ENCODE peak calls at places on chromosome 17, in ten cellular contexts. K is anterior cingulate cortex; O is NCI-H2029 treated with DMSO at 0.1 percent for 48 hours; L is fibroblast of pulmonary artery; W is stimulated activated CD8-positive, alpha-beta memory T cell treated with anti-CD3 and anti-CD28 coated beads, Interleukin-12 subunit alpha, Interleukin-12 subunit beta, amount 100 ng/mL, for 4 hours; C is fibroblast of mammary gland; E is glutamatergic neuron; N is nephron progenitor cell; F is mammary epithelial cell; Y is activated naive CD8-positive, alpha-beta T cell treated with anti-CD3 and anti-CD28 coated beads, Interleukin-2, amount 50 U/mL, for 24 hours. P is an unnamed sample.

GRCh38 chr17:9408381-9408780 is 167.2 kb downstream of the STX8 start:
- DNase-seq in K (no peak), O (no peak), L (no peak), W (no peak), C (peak; percentile 83), E (no peak), N (no peak), F (peak; percentile 65), Y (no peak), P (no peak)

GRCh38 chr17:77382966-77383612 is 242.3 kb downstream of the SEC14L1 start:
- DNase-seq in K (no peak), O (no peak), L (peak; percentile 72), W (no peak), C (peak; percentile 75), E (no peak), N (no peak), F (peak; percentile 54), Y (no peak), P (no peak)

GRCh38 chr17:43823350-43824084 is 9.4 kb downstream of the MPP3 start:
- DNase-seq in K (no peak), O (peak; percentile 36), L (no peak), W (no peak), C (no peak), E (no peak), N (no peak), F (no peak), Y (no peak), P (no peak)

GRCh38 chr17:8332688-8333087 is 7.0 kb upstream of the ODF4 start:
- DNase-seq in K (no peak), O (no peak), L (no peak), W (no peak), C (no peak), E (peak; percentile 43), N (peak; percentile 35), F (no peak), Y (no peak), P (no peak)

GRCh38 chr17:79624658-79625478 is 14.0 kb upstream of the RBFOX3 start:
- DNase-seq in K (no peak), O (no peak), L (no peak), W (no peak), C (no peak), E (no peak), N (no peak), F (no peak), Y (no peak), P (no peak)

GRCh38 chr17:13522749-13523148 is 79.0 kb downstream of the HS3ST3A1 start:
- DNase-seq in K (no peak), O (no peak), L (no peak), W (no peak), C (no peak), E (no peak), N (no peak), F (no peak), Y (no peak), P (no peak)

GRCh38 chr17:49180998-49181635 is 29.3 kb downstream of the GNGT2 start:
- DNase-seq in K (no peak), O (no peak), L (no peak), W (no peak), C (no peak), E (no peak), N (no peak), F (no peak), Y (no peak), P (no peak)

GRCh38 chr17:50353600-50354195 is 7.8 kb downstream of the XYLT2 start:
- DNase-seq in K (no peak), O (no peak), L (no peak), W (no peak), C (no peak), E (no peak), N (no peak), F (no peak), Y (no peak), P (no peak)

GRCh38 chr17:29369831-29370735 is 20.1 kb upstream of the TAOK1 start:
- DNase-seq in K (no peak), O (peak; percentile 55), L (peak; percentile 87), W (peak; percentile 14), C (peak; percentile 84), E (peak; percentile 54), N (peak; percentile 50), F (peak; percentile 75), Y (peak; percentile 22), P (peak; percentile 91)

GRCh38 chr17:48541574-48542113 is 3.3 kb downstream of the HOXB2 start:
- DNase-seq in K (no peak), O (no peak), L (peak; percentile 75), W (peak; percentile 14), C (peak; percentile 77), E (peak; percentile 36), N (peak; percentile 65), F (peak; percentile 70), Y (peak; percentile 42), P (no peak)

GRCh38 chr17:80798595-80799552 is 192.8 kb upstream of the CHMP6 start:
- DNase-seq in K (no peak), O (no peak), L (no peak), W (no peak), C (no peak), E (no peak), N (peak; percentile 37), F (no peak), Y (no peak), P (no peak)

GRCh38 chr17:62818491-62818890 is 10.4 kb upstream of the MARCHF10 start:
- DNase-seq in K (no peak), O (no peak), L (no peak), W (no peak), C (no peak), E (no peak), N (no peak), F (no peak), Y (no peak), P (no peak)

GRCh38 chr17:29927546-29927945 is 2.5 kb downstream of the SSH2 start:
- DNase-seq in K (no peak), O (peak; percentile 30), L (peak; percentile 45), W (no peak), C (no peak), E (no peak), N (no peak), F (no peak), Y (no peak), P (peak; percentile 86)

GRCh38 chr17:77737442-77738265 is 220.8 kb upstream of the TNRC6C start:
- DNase-seq in K (no peak), O (peak; percentile 96), L (no peak), W (no peak), C (no peak), E (no peak), N (no peak), F (no peak), Y (no peak), P (no peak)

GRCh38 chr17:49783051-49783715 is 5.3 kb upstream of the KAT7 start:
- DNase-seq in K (no peak), O (no peak), L (no peak), W (no peak), C (no peak), E (no peak), N (no peak), F (no peak), Y (no peak), P (no peak)

GRCh38 chr17:29148257-29148789 is 31.9 kb downstream of the MYO18A start:
- DNase-seq in K (no peak), O (peak; percentile 72), L (no peak), W (no peak), C (no peak), E (no peak), N (no peak), F (no peak), Y (no peak), P (no peak)

GRCh38 chr17:27180322-27180721 is 113.6 kb upstream of the WSB1 start:
- DNase-seq in K (no peak), O (no peak), L (no peak), W (no peak), C (no peak), E (no peak), N (no peak), F (no peak), Y (no peak), P (no peak)

GRCh38 chr17:47220531-47220999 is 11.4 kb downstream of the MYL4 start:
- DNase-seq in K (no peak), O (no peak), L (no peak), W (peak; percentile 7), C (no peak), E (no peak), N (no peak), F (no peak), Y (no peak), P (no peak)

GRCh38 chr17:73950515-73950914 is 253.0 kb upstream of the RPL38 start:
- DNase-seq in K (no peak), O (no peak), L (no peak), W (no peak), C (no peak), E (no peak), N (no peak), F (no peak), Y (no peak), P (no peak)

GRCh38 chr17:82385559-82386255 is 14.1 kb downstream of the UTS2R start:
- DNase-seq in K (no peak), O (no peak), L (no peak), W (no peak), C (no peak), E (no peak), N (peak; percentile 48), F (no peak), Y (no peak), P (no peak)

GRCh38 chr17:7839199-7839889 is 5.3 kb downstream of the KDM6B start:
- DNase-seq in K (no peak), O (no peak), L (no peak), W (no peak), C (no peak), E (no peak), N (no peak), F (no peak), Y (no peak), P (no peak)

GRCh38 chr17:66976781-66977201 is 12.3 kb downstream of the CACNG4 start:
- DNase-seq in K (no peak), O (no peak), L (no peak), W (no peak), C (no peak), E (no peak), N (peak; percentile 60), F (no peak), Y (no peak), P (no peak)

GRCh38 chr17:81331527-81332043 is 36.5 kb upstream of the SLC38A10 start:
- DNase-seq in K (no peak), O (no peak), L (no peak), W (no peak), C (no peak), E (peak; percentile 41), N (no peak), F (no peak), Y (no peak), P (no peak)

GRCh38 chr17:42453544-42453943 is 5.1 kb upstream of the ATP6V0A1 start:
- DNase-seq in K (no peak), O (no peak), L (no peak), W (no peak), C (no peak), E (no peak), N (no peak), F (no peak), Y (no peak), P (no peak)

GRCh38 chr17:81996232-81996756 is 18.9 kb downstream of the ASPSCR1 start:
- DNase-seq in K (no peak), O (no peak), L (no peak), W (no peak), C (no peak), E (no peak), N (no peak), F (no peak), Y (no peak), P (no peak)

GRCh38 chr17:1958134-1958881 is 66.8 kb downstream of the RTN4RL1 start:
- DNase-seq in K (no peak), O (no peak), L (no peak), W (no peak), C (no peak), E (peak; percentile 80), N (no peak), F (no peak), Y (no peak), P (no peak)

GRCh38 chr17:64028874-64029464 is 8.5 kb upstream of the ICAM2 start:
- DNase-seq in K (no peak), O (peak; percentile 12), L (peak; percentile 80), W (peak; percentile 47), C (peak; percentile 75), E (peak; percentile 69), N (peak; percentile 60), F (peak; percentile 51), Y (peak; percentile 78), P (peak; percentile 67)

GRCh38 chr17:8719291-8720246 is 25.1 kb downstream of the CCDC42 start:
- DNase-seq in K (no peak), O (no peak), L (no peak), W (no peak), C (no peak), E (no peak), N (no peak), F (no peak), Y (no peak), P (no peak)